ENCODE peak calls at places on chromosomes 11 and 22, in six cellular contexts. Y is K562, U is GM12878, H is A549, P is endothelial cell of umbilical vein, S is HepG2. N is an unnamed sample.

GRCh38 chr11:66073669-66074068 is 3.6 kb downstream of the PACS1 start:
- DNase-seq in S (no peak), P (no peak), Y (no peak), U (no peak), H (no peak), N (no peak)

GRCh38 chr11:20251496-20251895 is 91.2 kb upstream of the DBX1 start:
- DNase-seq in H (no peak), Y (no peak), P (no peak), S (no peak), U (no peak), N (no peak)

GRCh38 chr22:50532353-50532700 is 2.5 kb upstream of the TYMP start:
- DNase-seq in U (no peak), Y (no peak), S (no peak), H (no peak), P (no peak), N (no peak)

GRCh38 chr11:120120805-120121335 is 17.0 kb downstream of the TRIM29 start:
- DNase-seq in P (no peak), S (no peak), U (no peak), H (no peak), Y (no peak), N (no peak)

GRCh38 chr22:47034905-47035419 is 272.5 kb downstream of the TBC1D22A start:
- DNase-seq in H (no peak), Y (no peak), S (no peak), P (no peak), U (no peak), N (no peak)

GRCh38 chr22:47780281-47780875 is 1017.9 kb downstream of the TBC1D22A start:
- DNase-seq in S (no peak), Y (no peak), U (no peak), H (no peak), P (no peak), N (no peak)

GRCh38 chr11:117010808-117011540 is 87.3 kb downstream of the SIK3 start:
- DNase-seq in U (no peak), S (no peak), Y (no peak), P (peak), H (peak), N (peak)

GRCh38 chr11:61495801-61496601 is 12.5 kb upstream of the LRRC10B start:
- DNase-seq in U (no peak), Y (no peak), H (no peak), S (no peak), P (no peak), N (no peak)

GRCh38 chr11:118060879-118061278 is 16.0 kb upstream of the TMPRSS4 start:
- DNase-seq in S (no peak), P (no peak), U (no peak), H (no peak), Y (peak), N (no peak)

GRCh38 chr22:17921871-17922821 is 102.2 kb downstream of the MICAL3 start:
- DNase-seq in H (no peak), Y (peak), S (peak), U (no peak), P (no peak), N (no peak)

GRCh38 chr22:37498289-37498909 is 12.2 kb upstream of the MFNG start:
- DNase-seq in H (peak), S (peak), P (peak), Y (peak), U (peak), N (peak)

GRCh38 chr11:34344410-34345011 is 13.3 kb downstream of the ABTB2 start:
- DNase-seq in Y (no peak), P (no peak), S (no peak), H (no peak), U (no peak), N (no peak)

GRCh38 chr11:58659404-58659803 is 36.9 kb downstream of the CNTF start:
- DNase-seq in S (peak), H (peak), P (no peak), Y (no peak), U (no peak), N (no peak)

GRCh38 chr22:40401532-40401931 is 31.1 kb downstream of the SGSM3 start:
- DNase-seq in P (no peak), S (no peak), H (no peak), U (no peak), Y (no peak), N (peak)

GRCh38 chr11:77322506-77322905 is 21.0 kb upstream of the GDPD4 start:
- DNase-seq in U (no peak), S (no peak), H (no peak), Y (no peak), P (no peak), N (no peak)

GRCh38 chr22:45731041-45731797 is 59.6 kb downstream of the ATXN10 start:
- DNase-seq in P (no peak), U (no peak), Y (no peak), S (no peak), H (peak), N (no peak)

GRCh38 chr11:59273008-59273841 is 60.5 kb upstream of the MPEG1 start:
- DNase-seq in Y (no peak), S (no peak), U (peak), P (no peak), H (no peak), N (peak)

GRCh38 chr22:50469377-50470305 is 5.2 kb downstream of the SBF1 start:
- DNase-seq in H (no peak), S (no peak), U (peak), P (no peak), Y (peak), N (peak)

GRCh38 chr11:36164522-36165250 is 124.5 kb downstream of the COMMD9 start:
- DNase-seq in S (no peak), H (no peak), U (no peak), P (peak), Y (no peak), N (no peak)
- TF ChIP-seq MYC in S (no peak), H (no peak), U (no peak), P (no peak), Y (no peak), N (no peak)

GRCh38 chr11:2999464-2999998 is 7.4 kb upstream of the NAP1L4 start:
- DNase-seq in H (no peak), U (no peak), S (no peak), P (no peak), Y (no peak), N (no peak)

GRCh38 chr11:2997406-2997805 is 5.3 kb upstream of the NAP1L4 start:
- DNase-seq in S (no peak), P (no peak), H (no peak), Y (no peak), U (no peak), N (no peak)

GRCh38 chr11:3000032-3000961 is 8.2 kb upstream of the NAP1L4 start:
- DNase-seq in Y (no peak), S (no peak), H (no peak), U (no peak), P (peak), N (no peak)

GRCh38 chr11:2996976-2997375 is 4.8 kb upstream of the NAP1L4 start:
- DNase-seq in P (no peak), H (no peak), Y (no peak), U (no peak), S (no peak), N (no peak)

DNA sequence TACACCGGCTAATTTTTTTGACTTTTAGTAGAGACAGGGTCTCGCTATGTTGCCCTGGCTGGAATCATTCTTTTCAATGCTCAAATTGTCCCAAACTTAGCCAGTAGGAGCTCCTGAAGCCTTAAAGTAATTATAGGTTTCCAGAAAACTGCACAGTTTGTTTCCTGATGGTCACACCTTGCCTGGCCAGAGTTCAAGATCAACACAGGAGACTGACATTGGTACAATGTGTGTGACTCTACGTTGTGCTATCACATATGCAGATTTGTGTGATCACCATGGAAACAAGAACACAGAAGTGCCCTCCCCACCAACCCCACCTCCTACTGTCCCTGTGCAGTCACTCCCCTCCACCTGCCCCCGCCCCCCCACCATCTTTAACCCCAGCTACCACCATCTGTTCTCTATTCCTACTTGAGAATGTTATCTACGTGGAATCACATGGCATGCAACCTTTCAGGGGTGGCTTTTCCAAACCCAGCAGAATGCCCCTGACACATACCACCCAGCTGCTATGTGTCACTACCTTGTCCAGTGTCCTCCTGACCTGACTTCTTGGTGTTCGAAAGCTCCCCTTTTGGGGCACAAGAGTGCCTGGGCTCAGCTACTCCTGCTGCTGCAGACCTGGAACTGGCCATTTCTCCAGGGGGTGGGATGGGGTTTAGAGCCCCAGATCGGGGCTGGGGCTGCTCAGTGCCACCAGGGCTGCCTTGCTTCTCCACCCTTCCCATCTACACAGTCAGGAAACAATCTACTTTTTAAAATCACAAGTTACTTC is 6.1 kb upstream of the NAP1L4 start:
- DNase-seq in Y (peak), P (no peak), U (no peak), S (no peak), H (no peak), N (no peak)
- TF ChIP-seq MYC in Y (no peak), P (no peak), U (no peak), S (no peak), H (no peak), N (no peak)

GRCh38 chr22:20548806-20549205 is 41.4 kb downstream of the MED15 start:
- DNase-seq in S (no peak), P (no peak), U (no peak), Y (no peak), H (no peak), N (no peak)
- TF ChIP-seq MYC in S (no peak), P (no peak), U (no peak), Y (no peak), H (no peak), N (no peak)

GRCh38 chr22:19634206-19634536 is 80.1 kb upstream of the SEPTIN5 start:
- DNase-seq in H (no peak), Y (no peak), S (no peak), P (no peak), U (no peak), N (no peak)
- TF ChIP-seq MYC in H (no peak), Y (no peak), S (no peak), P (no peak), U (no peak), N (no peak)

GRCh38 chr22:19941365-19942070 is at the start of the genes COMT and TXNRD2:
- DNase-seq in S (no peak), P (peak), Y (peak), H (peak), U (no peak), N (peak)

GRCh38 chr22:19940536-19941364 is 822 bp upstream of the COMT start:
- DNase-seq in S (no peak), P (no peak), Y (peak), U (no peak), H (no peak), N (peak)

GRCh38 chr22:19933328-19934241 is 8.0 kb upstream of the COMT start:
- DNase-seq in Y (no peak), H (no peak), S (no peak), U (no peak), P (no peak), N (no peak)

GRCh38 chr22:19936513-19936912 is 5.1 kb upstream of the COMT start:
- DNase-seq in S (no peak), P (no peak), Y (no peak), U (no peak), H (no peak), N (no peak)

GRCh38 chr22:19937616-19938473 is 3.7 kb upstream of the COMT start:
- DNase-seq in P (peak), H (no peak), Y (no peak), S (peak), U (no peak), N (peak)
- TF ChIP-seq MYC in P (no peak), H (no peak), Y (no peak), S (no peak), U (no peak), N (no peak)

N was measured in NB4.